ENCODE peak calls at places on chromosomes 4 and X, in six cellular contexts. W is fibroblast of pulmonary artery, I is T-helper 17 cell, D is GF-D8, T is GDM1, B is IMR-90. F is an unnamed sample.

GRCh38 chr4:70269674-70270073 is 27.3 kb downstream of the CSN3 start:
- DNase-seq in W (peak; percentile 27), I (no peak), D (no peak), T (no peak), B (no peak), F (no peak)

GRCh38 chr4:41935652-41936021 is 408 bp downstream of the TMEM33 start:
- DNase-seq in W (peak; percentile 11), I (no peak), D (no peak), T (no peak), B (peak; percentile 10), F (no peak)

GRCh38 chr4:9765091-9765490 is 16.3 kb upstream of the DRD5 start:
- DNase-seq in W (peak; percentile 42), I (no peak), D (no peak), T (no peak), B (peak; percentile 4), F (no peak)

GRCh38 chrX:17032351-17032750 is 85.9 kb downstream of the REPS2 start:
- DNase-seq in W (peak; percentile 78), I (no peak), D (no peak), T (no peak), B (no peak), F (no peak)

GRCh38 chr4:120773641-120774040 is 148.9 kb downstream of the PRDM5 start:
- DNase-seq in W (no peak), I (no peak), D (no peak), T (no peak), B (no peak), F (no peak)

GRCh38 chrX:133640161-133641015 is 225.1 kb upstream of the GPC4 start:
- DNase-seq in W (no peak), I (no peak), D (no peak), T (no peak), B (no peak), F (no peak)

GRCh38 chrX:3743821-3744439 is 30.5 kb upstream of the PRKX start:
- DNase-seq in W (no peak), I (peak; percentile 5), D (peak; percentile 67), T (peak; percentile 65), B (no peak), F (no peak)

GRCh38 chrX:16924631-16925239 is 21.7 kb upstream of the REPS2 start:
- DNase-seq in W (no peak), I (no peak), D (no peak), T (no peak), B (no peak), F (no peak)

GRCh38 chr4:2934077-2934812 is 29.0 kb downstream of the NOP14 start:
- DNase-seq in W (peak; percentile 57), I (no peak), D (peak; percentile 73), T (no peak), B (peak; percentile 24), F (peak; percentile 37)

GRCh38 chrX:63979480-63979879 is 194.5 kb upstream of the ARHGEF9 start:
- DNase-seq in W (no peak), I (no peak), D (no peak), T (no peak), B (no peak), F (no peak)

GRCh38 chr4:143352052-143352451 is 15.4 kb downstream of the GAB1 start:
- DNase-seq in W (peak; percentile 39), I (no peak), D (no peak), T (no peak), B (no peak), F (no peak)

GRCh38 chr4:86338521-86338920 is 21.3 kb downstream of the MAPK10 start:
- DNase-seq in W (peak; percentile 16), I (no peak), D (no peak), T (no peak), B (no peak), F (no peak)

GRCh38 chrX:139559383-139560042 is 29.0 kb downstream of the F9 start:
- DNase-seq in W (peak; percentile 55), I (no peak), D (peak; percentile 20), T (peak; percentile 33), B (peak; percentile 43), F (no peak)

GRCh38 chrX:86805241-86805640 is 657.0 kb downstream of the DACH2 start:
- DNase-seq in W (no peak), I (no peak), D (no peak), T (no peak), B (no peak), F (no peak)

GRCh38 chr4:6470502-6471302 is 1.7 kb downstream of the PPP2R2C start:
- DNase-seq in W (peak; percentile 36), I (no peak), D (no peak), T (no peak), B (peak; percentile 7), F (no peak)

GRCh38 chr4:54378461-54378860 is 149.4 kb downstream of the PDGFRA start:
- DNase-seq in W (no peak), I (no peak), D (no peak), T (no peak), B (peak; percentile 5), F (no peak)

GRCh38 chr4:24988776-24989175 is 42.0 kb downstream of the LGI2 start:
- DNase-seq in W (peak; percentile 77), I (no peak), D (no peak), T (no peak), B (peak; percentile 51), F (no peak)

GRCh38 chr4:86117781-86118302 is 242.0 kb downstream of the MAPK10 start:
- DNase-seq in W (peak; percentile 92), I (no peak), D (no peak), T (no peak), B (peak; percentile 84), F (no peak)

GRCh38 chr4:28518781-28519180 is 1658.1 kb downstream of the STIM2 start:
- DNase-seq in W (peak; percentile 14), I (no peak), D (no peak), T (no peak), B (peak; percentile 76), F (no peak)

GRCh38 chr4:67746797-67747495 is 7.2 kb downstream of the GNRHR start:
- DNase-seq in W (peak; percentile 56), I (no peak), D (no peak), T (no peak), B (peak; percentile 51), F (no peak)

GRCh38 chr4:122195718-122196117 is 43.6 kb downstream of the BLTP1 start:
- DNase-seq in W (no peak), I (no peak), D (no peak), T (no peak), B (no peak), F (no peak)

GRCh38 chr4:84126061-84126787 is 372.9 kb downstream of the NKX6-1 start:
- DNase-seq in W (no peak), I (no peak), D (no peak), T (no peak), B (no peak), F (no peak)

GRCh38 chrX:40891798-40892197 is 156.5 kb upstream of the MED14 start:
- DNase-seq in W (no peak), I (no peak), D (no peak), T (no peak), B (no peak), F (no peak)

GRCh38 chr4:30989508-30989907 is 269.3 kb downstream of the PCDH7 start:
- DNase-seq in W (no peak), I (no peak), D (no peak), T (no peak), B (no peak), F (no peak)

GRCh38 chrX:134717698-134718328 is 59.5 kb upstream of the PLAC1 start:
- DNase-seq in W (peak; percentile 48), I (no peak), D (no peak), T (no peak), B (peak; percentile 68), F (no peak)

GRCh38 chr4:150818661-150819060 is 196.4 kb downstream of the LRBA start:
- DNase-seq in W (peak; percentile 61), I (no peak), D (no peak), T (no peak), B (peak; percentile 94), F (no peak)

GRCh38 chrX:9163153-9163790 is 129.3 kb upstream of the FAM9B start:
- DNase-seq in W (peak; percentile 18), I (no peak), D (no peak), T (no peak), B (peak; percentile 55), F (no peak)

GRCh38 chr4:181688886-181689285 is 554.3 kb upstream of the TENM3 start:
- DNase-seq in W (no peak), I (no peak), D (no peak), T (no peak), B (peak; percentile 15), F (no peak)

GRCh38 chr4:94139931-94140612 is 67.6 kb upstream of the SMARCAD1 start:
- DNase-seq in W (no peak), I (no peak), D (no peak), T (no peak), B (no peak), F (no peak)